ENCODE peak calls at places on chromosome 10, in seven cellular contexts. One of them, this sample, is unnamed.

GRCh38 chr10:111879964-111880363 is 303.6 kb downstream of the GPAM start:
- DNase-seq in IMR-90: no peak
- DNase-seq in upper lobe of right lung: no peak
- DNase-seq in transverse colon: no peak
- DNase-seq in CD8-positive, alpha-beta T cell: no peak
- DNase-seq in astrocyte of the cerebellum: no peak
- DNase-seq in CD8-positive, alpha-beta memory T cell: no peak
- DNase-seq in this sample: no peak

GRCh38 chr10:106251573-106251972 is 912.9 kb downstream of the SORCS1 start:
- DNase-seq in IMR-90: no peak
- DNase-seq in upper lobe of right lung: no peak
- DNase-seq in transverse colon: no peak
- DNase-seq in CD8-positive, alpha-beta T cell: no peak
- DNase-seq in astrocyte of the cerebellum: no peak
- DNase-seq in CD8-positive, alpha-beta memory T cell: no peak
- DNase-seq in this sample: no peak

GRCh38 chr10:29119374-29119773 is 169.5 kb upstream of the LYZL1 start:
- DNase-seq in IMR-90: peak; percentile 18
- DNase-seq in upper lobe of right lung: no peak
- DNase-seq in transverse colon: peak; percentile 72
- DNase-seq in CD8-positive, alpha-beta T cell: no peak
- DNase-seq in astrocyte of the cerebellum: no peak
- DNase-seq in CD8-positive, alpha-beta memory T cell: no peak
- DNase-seq in this sample: peak; percentile 34

GRCh38 chr10:132158122-132158741 is 28.5 kb upstream of the DPYSL4 start:
- DNase-seq in IMR-90: no peak
- DNase-seq in upper lobe of right lung: no peak
- DNase-seq in transverse colon: no peak
- DNase-seq in CD8-positive, alpha-beta T cell: no peak
- DNase-seq in astrocyte of the cerebellum: no peak
- DNase-seq in CD8-positive, alpha-beta memory T cell: peak; percentile 40
- DNase-seq in this sample: no peak

GRCh38 chr10:118844731-118845573 is 90.2 kb upstream of the CACUL1 start:
- DNase-seq in IMR-90: no peak
- DNase-seq in upper lobe of right lung: no peak
- DNase-seq in transverse colon: no peak
- DNase-seq in CD8-positive, alpha-beta T cell: no peak
- DNase-seq in astrocyte of the cerebellum: no peak
- DNase-seq in CD8-positive, alpha-beta memory T cell: no peak
- DNase-seq in this sample: peak; percentile 39

GRCh38 chr10:76946268-76946667 is 691.3 kb downstream of the KCNMA1 start:
- DNase-seq in IMR-90: peak; percentile 66
- DNase-seq in upper lobe of right lung: no peak
- DNase-seq in transverse colon: no peak
- DNase-seq in CD8-positive, alpha-beta T cell: no peak
- DNase-seq in astrocyte of the cerebellum: no peak
- DNase-seq in CD8-positive, alpha-beta memory T cell: no peak
- DNase-seq in this sample: peak; percentile 51

GRCh38 chr10:14648042-14648765 is 126.5 kb downstream of the FAM107B start:
- DNase-seq in IMR-90: peak; percentile 65
- DNase-seq in upper lobe of right lung: peak; percentile 63
- DNase-seq in transverse colon: peak; percentile 73
- DNase-seq in CD8-positive, alpha-beta T cell: peak; percentile 52
- DNase-seq in astrocyte of the cerebellum: no peak
- DNase-seq in CD8-positive, alpha-beta memory T cell: peak; percentile 88
- DNase-seq in this sample: peak; percentile 81

GRCh38 chr10:58734116-58734515 is 221.4 kb downstream of the BICC1 start:
- DNase-seq in IMR-90: peak; percentile 28
- DNase-seq in upper lobe of right lung: no peak
- DNase-seq in transverse colon: no peak
- DNase-seq in CD8-positive, alpha-beta T cell: no peak
- DNase-seq in astrocyte of the cerebellum: peak; percentile 43
- DNase-seq in CD8-positive, alpha-beta memory T cell: no peak
- DNase-seq in this sample: no peak

GRCh38 chr10:46016190-46016589 is 14.2 kb downstream of the NCOA4 start:
- DNase-seq in IMR-90: no peak
- DNase-seq in upper lobe of right lung: no peak
- DNase-seq in transverse colon: no peak
- DNase-seq in CD8-positive, alpha-beta T cell: no peak
- DNase-seq in astrocyte of the cerebellum: no peak
- DNase-seq in CD8-positive, alpha-beta memory T cell: no peak
- DNase-seq in this sample: no peak

GRCh38 chr10:797179-797578 is 107.7 kb upstream of the DIP2C start:
- DNase-seq in IMR-90: no peak
- DNase-seq in upper lobe of right lung: no peak
- DNase-seq in transverse colon: no peak
- DNase-seq in CD8-positive, alpha-beta T cell: no peak
- DNase-seq in astrocyte of the cerebellum: no peak
- DNase-seq in CD8-positive, alpha-beta memory T cell: no peak
- DNase-seq in this sample: no peak

GRCh38 chr10:110792476-110792875 is 79.3 kb upstream of the PDCD4 start:
- DNase-seq in IMR-90: no peak
- DNase-seq in upper lobe of right lung: no peak
- DNase-seq in transverse colon: no peak
- DNase-seq in CD8-positive, alpha-beta T cell: no peak
- DNase-seq in astrocyte of the cerebellum: no peak
- DNase-seq in CD8-positive, alpha-beta memory T cell: no peak
- DNase-seq in this sample: no peak

GRCh38 chr10:814536-815302 is 116.8 kb downstream of the LARP4B start:
- DNase-seq in IMR-90: no peak
- DNase-seq in upper lobe of right lung: no peak
- DNase-seq in transverse colon: no peak
- DNase-seq in CD8-positive, alpha-beta T cell: no peak
- DNase-seq in astrocyte of the cerebellum: no peak
- DNase-seq in CD8-positive, alpha-beta memory T cell: no peak
- DNase-seq in this sample: no peak

GRCh38 chr10:110733256-110733952 is 89.3 kb downstream of the RBM20 start:
- DNase-seq in IMR-90: no peak
- DNase-seq in upper lobe of right lung: no peak
- DNase-seq in transverse colon: no peak
- DNase-seq in CD8-positive, alpha-beta T cell: no peak
- DNase-seq in astrocyte of the cerebellum: no peak
- DNase-seq in CD8-positive, alpha-beta memory T cell: no peak
- DNase-seq in this sample: no peak

GRCh38 chr10:118953598-118953997 is 75.9 kb upstream of the NANOS1 start:
- DNase-seq in IMR-90: no peak
- DNase-seq in upper lobe of right lung: no peak
- DNase-seq in transverse colon: no peak
- DNase-seq in CD8-positive, alpha-beta T cell: no peak
- DNase-seq in astrocyte of the cerebellum: no peak
- DNase-seq in CD8-positive, alpha-beta memory T cell: no peak
- DNase-seq in this sample: no peak

GRCh38 chr10:31101123-31101522 is 69.5 kb upstream of the ZNF438 start:
- DNase-seq in IMR-90: peak; percentile 93
- DNase-seq in upper lobe of right lung: no peak
- DNase-seq in transverse colon: no peak
- DNase-seq in CD8-positive, alpha-beta T cell: peak; percentile 29
- DNase-seq in astrocyte of the cerebellum: peak; percentile 76
- DNase-seq in CD8-positive, alpha-beta memory T cell: no peak
- DNase-seq in this sample: peak; percentile 72

GRCh38 chr10:117499248-117500105 is 43.1 kb upstream of the EMX2 start:
- DNase-seq in IMR-90: no peak
- DNase-seq in upper lobe of right lung: no peak
- DNase-seq in transverse colon: no peak
- DNase-seq in CD8-positive, alpha-beta T cell: no peak
- DNase-seq in astrocyte of the cerebellum: no peak
- DNase-seq in CD8-positive, alpha-beta memory T cell: no peak
- DNase-seq in this sample: no peak

GRCh38 chr10:111211756-111212155 is 134.9 kb downstream of the ADRA2A start:
- DNase-seq in IMR-90: peak; percentile 2
- DNase-seq in upper lobe of right lung: no peak
- DNase-seq in transverse colon: no peak
- DNase-seq in CD8-positive, alpha-beta T cell: no peak
- DNase-seq in astrocyte of the cerebellum: no peak
- DNase-seq in CD8-positive, alpha-beta memory T cell: no peak
- DNase-seq in this sample: no peak

GRCh38 chr10:110008518-110009339 is 945 bp downstream of the ADD3 start:
- DNase-seq in IMR-90: no peak
- DNase-seq in upper lobe of right lung: peak; percentile 69
- DNase-seq in transverse colon: peak; percentile 61
- DNase-seq in CD8-positive, alpha-beta T cell: peak; percentile 45
- DNase-seq in astrocyte of the cerebellum: no peak
- DNase-seq in CD8-positive, alpha-beta memory T cell: peak; percentile 71
- DNase-seq in this sample: peak; percentile 38

GRCh38 chr10:4130685-4131084 is 345.7 kb upstream of the KLF6 start:
- DNase-seq in IMR-90: no peak
- DNase-seq in upper lobe of right lung: no peak
- DNase-seq in transverse colon: no peak
- DNase-seq in CD8-positive, alpha-beta T cell: no peak
- DNase-seq in astrocyte of the cerebellum: no peak
- DNase-seq in CD8-positive, alpha-beta memory T cell: peak; percentile 44
- DNase-seq in this sample: no peak
- H3K4me3 ChIP-seq in IMR-90: no peak overlapping the region
- H3K4me3 ChIP-seq in upper lobe of right lung: no peak overlapping the region
- H3K4me3 ChIP-seq in transverse colon: no peak overlapping the region
- H3K4me3 ChIP-seq in CD8-positive, alpha-beta T cell: peak overlapping the region; percentile 34
- H3K4me3 ChIP-seq in astrocyte of the cerebellum: no peak overlapping the region
- H3K4me3 ChIP-seq in CD8-positive, alpha-beta memory T cell: no peak overlapping the region
- H3K4me3 ChIP-seq in this sample: no peak overlapping the region

DNA sequence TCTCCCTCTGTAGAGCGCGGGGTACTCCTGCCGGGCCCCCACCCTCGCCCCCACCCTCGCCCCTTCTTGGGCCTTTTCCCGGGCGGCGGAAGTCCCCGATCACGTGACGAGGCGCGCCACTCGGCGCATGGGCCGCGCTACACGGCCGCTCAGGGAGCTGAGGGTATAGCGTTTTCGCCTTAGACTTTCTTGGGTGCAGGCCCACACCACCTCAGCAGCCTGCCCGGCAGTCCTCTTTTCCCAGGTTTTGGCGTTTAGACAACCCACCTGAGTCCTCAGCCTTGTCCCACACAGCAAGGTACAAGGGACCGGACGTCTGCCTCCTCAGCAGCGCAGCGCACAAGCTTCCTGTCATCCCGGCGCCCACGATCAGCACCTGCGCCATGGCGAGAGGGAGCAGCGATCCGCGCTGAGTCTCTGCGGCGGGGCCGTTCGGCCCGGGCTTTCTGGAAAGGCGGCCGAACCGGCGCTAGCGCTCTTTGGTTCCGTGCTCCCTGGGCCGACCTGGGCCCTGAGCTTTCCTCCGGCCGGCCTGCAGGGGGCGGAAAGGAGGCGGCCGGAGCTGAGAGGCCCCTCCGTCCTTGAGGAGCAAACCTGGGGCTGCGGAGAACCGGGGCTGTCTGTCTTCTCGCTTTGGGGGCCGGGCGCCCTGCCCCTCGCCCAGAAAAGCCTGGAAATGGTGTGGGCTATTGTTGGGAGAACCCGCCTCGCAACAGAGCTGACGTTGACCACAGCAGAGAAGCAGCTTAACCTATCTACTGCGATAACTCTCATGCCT is at the start of gene RNLS:
- DNase-seq in IMR-90: peak; percentile 15
- DNase-seq in upper lobe of right lung: peak; percentile 87
- DNase-seq in transverse colon: peak; percentile 78
- DNase-seq in CD8-positive, alpha-beta T cell: peak; percentile 56
- DNase-seq in astrocyte of the cerebellum: peak; percentile 6
- DNase-seq in CD8-positive, alpha-beta memory T cell: peak; percentile 67
- DNase-seq in this sample: peak; percentile 57
- H3K4me3 ChIP-seq in IMR-90: peak within 1 kb of the TSS; percentile 59
- H3K4me3 ChIP-seq in upper lobe of right lung: peak within 1 kb of the TSS; percentile 71
- H3K4me3 ChIP-seq in transverse colon: peak within 1 kb of the TSS; percentile 47
- H3K4me3 ChIP-seq in CD8-positive, alpha-beta T cell: peak within 1 kb of the TSS; percentile 83
- H3K4me3 ChIP-seq in astrocyte of the cerebellum: peak within 1 kb of the TSS; percentile 51
- H3K4me3 ChIP-seq in CD8-positive, alpha-beta memory T cell: peak within 1 kb of the TSS; percentile 85
- H3K4me3 ChIP-seq in this sample: peak within 1 kb of the TSS; percentile 51

DNA sequence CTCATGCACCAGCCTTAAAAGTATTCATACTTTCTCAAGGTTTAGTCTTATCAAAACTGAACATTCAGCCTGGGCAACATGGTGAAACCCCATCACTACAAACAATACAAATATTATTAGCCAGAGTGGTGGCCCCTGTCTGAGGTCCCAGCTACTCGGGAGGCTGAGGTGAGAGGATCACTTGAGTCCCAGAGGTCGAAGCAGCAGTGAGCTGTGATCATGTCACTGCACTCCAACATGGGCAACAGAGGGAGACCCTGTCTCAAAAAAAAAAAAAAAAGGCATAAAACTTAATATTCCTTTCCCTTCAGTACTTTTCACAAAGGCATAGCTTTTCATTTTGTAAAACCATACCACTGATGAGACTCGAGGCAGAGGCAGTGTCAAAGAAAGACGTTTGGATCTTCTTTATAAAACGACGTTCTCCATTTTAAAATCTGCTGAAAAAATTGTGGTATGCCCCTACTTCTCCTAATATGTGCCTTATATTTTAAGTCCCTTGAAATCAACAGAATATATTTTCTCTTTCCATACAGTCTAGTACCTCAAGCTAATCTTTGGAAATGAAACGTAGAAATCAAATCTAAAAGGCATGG is 1.9 kb downstream of the NSUN6 start:
- DNase-seq in IMR-90: no peak
- DNase-seq in upper lobe of right lung: no peak
- DNase-seq in transverse colon: no peak
- DNase-seq in CD8-positive, alpha-beta T cell: no peak
- DNase-seq in astrocyte of the cerebellum: no peak
- DNase-seq in CD8-positive, alpha-beta memory T cell: no peak
- DNase-seq in this sample: no peak
- H3K4me3 ChIP-seq in IMR-90: no peak overlapping the region
- H3K4me3 ChIP-seq in upper lobe of right lung: no peak overlapping the region
- H3K4me3 ChIP-seq in transverse colon: no peak overlapping the region
- H3K4me3 ChIP-seq in CD8-positive, alpha-beta T cell: no peak overlapping the region
- H3K4me3 ChIP-seq in astrocyte of the cerebellum: no peak overlapping the region
- H3K4me3 ChIP-seq in CD8-positive, alpha-beta memory T cell: peak overlapping the region; percentile 5
- H3K4me3 ChIP-seq in this sample: peak overlapping the region; percentile 83

GRCh38 chr10:93757136-93757535 is 600 bp upstream of the LGI1 start:
- DNase-seq in IMR-90: no peak
- DNase-seq in upper lobe of right lung: no peak
- DNase-seq in transverse colon: no peak
- DNase-seq in CD8-positive, alpha-beta T cell: no peak
- DNase-seq in astrocyte of the cerebellum: no peak
- DNase-seq in CD8-positive, alpha-beta memory T cell: no peak
- DNase-seq in this sample: no peak

GRCh38 chr10:93760490-93760889 is 2.8 kb downstream of the LGI1 start:
- DNase-seq in IMR-90: no peak
- DNase-seq in upper lobe of right lung: no peak
- DNase-seq in transverse colon: no peak
- DNase-seq in CD8-positive, alpha-beta T cell: no peak
- DNase-seq in astrocyte of the cerebellum: no peak
- DNase-seq in CD8-positive, alpha-beta memory T cell: no peak
- DNase-seq in this sample: no peak

GRCh38 chr10:93758911-93759410 is 1.2 kb downstream of the LGI1 start:
- DNase-seq in IMR-90: no peak
- DNase-seq in upper lobe of right lung: no peak
- DNase-seq in transverse colon: no peak
- DNase-seq in CD8-positive, alpha-beta T cell: no peak
- DNase-seq in astrocyte of the cerebellum: no peak
- DNase-seq in CD8-positive, alpha-beta memory T cell: no peak
- DNase-seq in this sample: no peak

GRCh38 chr10:93757766-93758509 is at the start of gene LGI1:
- DNase-seq in IMR-90: peak; percentile 16
- DNase-seq in upper lobe of right lung: no peak
- DNase-seq in transverse colon: no peak
- DNase-seq in CD8-positive, alpha-beta T cell: no peak
- DNase-seq in astrocyte of the cerebellum: no peak
- DNase-seq in CD8-positive, alpha-beta memory T cell: no peak
- DNase-seq in this sample: peak; percentile 22

DNA sequence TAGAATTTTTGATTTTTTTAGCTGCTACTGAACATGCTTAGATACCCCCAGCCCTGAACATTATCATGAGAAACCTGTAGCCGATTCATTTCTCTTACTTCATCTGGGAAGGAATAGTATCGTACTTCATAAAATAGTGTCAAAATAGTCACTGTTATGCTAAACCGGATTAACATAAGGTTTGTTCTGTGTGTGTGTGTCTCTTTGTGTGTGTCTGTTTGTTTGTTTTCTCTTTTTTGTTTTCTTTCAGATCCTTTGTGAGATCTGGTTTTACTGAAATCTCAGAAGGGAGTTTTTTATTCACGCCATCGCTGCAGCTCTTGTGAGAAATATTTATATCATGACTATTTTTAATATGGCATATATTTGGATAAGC is 762 bp downstream of the LGI1 start:
- DNase-seq in IMR-90: no peak
- DNase-seq in upper lobe of right lung: no peak
- DNase-seq in transverse colon: no peak
- DNase-seq in CD8-positive, alpha-beta T cell: no peak
- DNase-seq in astrocyte of the cerebellum: no peak
- DNase-seq in CD8-positive, alpha-beta memory T cell: no peak
- DNase-seq in this sample: no peak
- H3K4me3 ChIP-seq in IMR-90: no peak overlapping the region
- H3K4me3 ChIP-seq in upper lobe of right lung: no peak overlapping the region
- H3K4me3 ChIP-seq in transverse colon: no peak overlapping the region
- H3K4me3 ChIP-seq in CD8-positive, alpha-beta T cell: no peak overlapping the region
- H3K4me3 ChIP-seq in astrocyte of the cerebellum: no peak overlapping the region
- H3K4me3 ChIP-seq in CD8-positive, alpha-beta memory T cell: no peak overlapping the region
- H3K4me3 ChIP-seq in this sample: no peak overlapping the region